ENCODE peak calls at places on chromosomes 4 and X, in four cellular contexts. J, F, M and Q are unnamed samples.

GRCh38 chr4:159685406-159686092 is 582.7 kb downstream of the RAPGEF2 start:
- DNase-seq in J (no peak), F (no peak), M (no peak), Q (peak; percentile 16)

GRCh38 chr4:36358173-36358572 is 76.8 kb downstream of the DTHD1 start:
- DNase-seq in J (no peak), F (no peak), M (no peak), Q (no peak)

GRCh38 chr4:176153124-176153523 is 42.3 kb downstream of the SPATA4 start:
- DNase-seq in J (peak; percentile 60), F (no peak), M (no peak), Q (no peak)

GRCh38 chr4:184641022-184641421 is 8.2 kb downstream of the CASP3 start:
- DNase-seq in J (no peak), F (no peak), M (no peak), Q (no peak)

GRCh38 chr4:82599336-82599735 is 37.5 kb upstream of the TMEM150C start:
- DNase-seq in J (no peak), F (no peak), M (peak; percentile 81), Q (peak; percentile 32)

GRCh38 chr4:89298788-89299152 is 8.8 kb downstream of the GPRIN3 start:
- DNase-seq in J (peak; percentile 49), F (peak; percentile 35), M (no peak), Q (no peak)

GRCh38 chr4:52946811-52947210 is 84.7 kb downstream of the RASL11B start:
- DNase-seq in J (no peak), F (no peak), M (no peak), Q (peak; percentile 40)

GRCh38 chrX:13200398-13200797 is 119.5 kb downstream of the ATXN3L start:
- DNase-seq in J (no peak), F (no peak), M (no peak), Q (no peak)

GRCh38 chr4:113383111-113383785 is 333.8 kb downstream of the ANK2 start:
- DNase-seq in J (peak; percentile 36), F (no peak), M (no peak), Q (no peak)

GRCh38 chr4:55089922-55090321 is 35.5 kb downstream of the KDR start:
- DNase-seq in J (no peak), F (no peak), M (no peak), Q (no peak)

GRCh38 chr4:24121395-24122175 is 231.7 kb upstream of the PPARGC1A start:
- DNase-seq in J (no peak), F (no peak), M (peak; percentile 58), Q (no peak)

GRCh38 chrX:85288992-85289723 is 45.4 kb downstream of the ZNF711 start:
- DNase-seq in J (no peak), F (no peak), M (no peak), Q (no peak)

GRCh38 chr4:166077782-166078181 is 204.7 kb downstream of the TLL1 start:
- DNase-seq in J (no peak), F (no peak), M (no peak), Q (no peak)

GRCh38 chr4:57190651-57191481 is 80.7 kb upstream of the IGFBP7 start:
- DNase-seq in J (no peak), F (no peak), M (peak; percentile 94), Q (peak; percentile 64)

GRCh38 chr4:952881-953573 is 20.3 kb downstream of the DGKQ start:
- DNase-seq in J (no peak), F (no peak), M (peak; percentile 40), Q (no peak)

GRCh38 chr4:166481014-166481507 is 608.0 kb downstream of the TLL1 start:
- DNase-seq in J (no peak), F (no peak), M (no peak), Q (no peak)

GRCh38 chrX:56765816-56766553 is 36.9 kb downstream of the NBDY start:
- DNase-seq in J (no peak), F (no peak), M (no peak), Q (no peak)

GRCh38 chrX:38675856-38676255 is 114.5 kb downstream of the TSPAN7 start:
- DNase-seq in J (no peak), F (no peak), M (no peak), Q (no peak)

GRCh38 chr4:181364504-181364903 is 878.7 kb upstream of the TENM3 start:
- DNase-seq in J (no peak), F (no peak), M (no peak), Q (no peak)

GRCh38 chr4:7171191-7171900 is 21.0 kb upstream of the SORCS2 start:
- DNase-seq in J (no peak), F (no peak), M (no peak), Q (no peak)

GRCh38 chrX:31547416-31547815 is 475.6 kb upstream of the FTHL17 start:
- DNase-seq in J (peak; percentile 14), F (no peak), M (no peak), Q (no peak)

GRCh38 chrX:20595928-20596550 is 329.3 kb upstream of the RPS6KA3 start:
- DNase-seq in J (peak; percentile 36), F (no peak), M (no peak), Q (no peak)

GRCh38 chrX:2691543-2692220 is 587 bp downstream of the CD99 start:
- DNase-seq in J (no peak), F (no peak), M (no peak), Q (peak; percentile 49)

GRCh38 chrX:44462851-44463250 is 79.8 kb downstream of the FUNDC1 start:
- DNase-seq in J (no peak), F (no peak), M (no peak), Q (no peak)

GRCh38 chr4:62243895-62244294 is 1043.8 kb downstream of the ADGRL3 start:
- DNase-seq in J (no peak), F (no peak), M (no peak), Q (no peak)

GRCh38 chr4:53937918-53938317 is 126.5 kb downstream of the CHIC2 start:
- DNase-seq in J (no peak), F (no peak), M (peak; percentile 75), Q (no peak)

GRCh38 chr4:54226399-54227260 is 2.5 kb upstream of the PDGFRA start:
- DNase-seq in J (no peak), F (no peak), M (peak; percentile 85), Q (peak; percentile 38)

GRCh38 chrX:139720136-139720535 is 12.2 kb upstream of the MCF2 start:
- DNase-seq in J (peak; percentile 15), F (no peak), M (peak; percentile 83), Q (peak; percentile 53)

GRCh38 chrX:40895246-40895645 is 159.9 kb upstream of the MED14 start:
- DNase-seq in J (no peak), F (no peak), M (no peak), Q (no peak)

GRCh38 chr4:15295421-15296162 is 132.2 kb upstream of the C1QTNF7 start:
- DNase-seq in J (no peak), F (no peak), M (no peak), Q (no peak)